ENCODE peak calls at places on chromosomes 7 and 10, in nine cellular contexts. One of them, this sample, is unnamed.

GRCh38 chr10:29277296-29277695 is 11.6 kb upstream of the LYZL1 start:
- DNase-seq in HCT116: no peak
- DNase-seq in cardiac fibroblast: no peak
- DNase-seq in AG09309: no peak
- DNase-seq in tibial artery: no peak
- DNase-seq in A549: no peak
- DNase-seq in GM23338: no peak
- DNase-seq in fibroblast of mammary gland: no peak
- DNase-seq in Peyer's patch: no peak
- DNase-seq in this sample: no peak

GRCh38 chr7:80922254-80923049 is 3.6 kb upstream of the SEMA3C start:
- DNase-seq in AG09309: no peak
- DNase-seq in HCT116: no peak
- DNase-seq in cardiac fibroblast: no peak
- DNase-seq in A549: no peak
- DNase-seq in fibroblast of mammary gland: no peak
- DNase-seq in Peyer's patch: no peak
- DNase-seq in GM23338: no peak
- DNase-seq in tibial artery: no peak
- DNase-seq in this sample: no peak

GRCh38 chr10:78634835-78635234 is 433.9 kb upstream of the ZMIZ1 start:
- DNase-seq in AG09309: no peak
- DNase-seq in HCT116: no peak
- DNase-seq in GM23338: no peak
- DNase-seq in fibroblast of mammary gland: no peak
- DNase-seq in A549: no peak
- DNase-seq in tibial artery: no peak
- DNase-seq in Peyer's patch: no peak
- DNase-seq in cardiac fibroblast: no peak
- DNase-seq in this sample: peak; percentile 28

GRCh38 chr10:102631525-102632393 is 12.5 kb upstream of the TRIM8 start:
- DNase-seq in tibial artery: no peak
- DNase-seq in GM23338: no peak
- DNase-seq in fibroblast of mammary gland: no peak
- DNase-seq in HCT116: no peak
- DNase-seq in cardiac fibroblast: no peak
- DNase-seq in Peyer's patch: no peak
- DNase-seq in AG09309: no peak
- DNase-seq in A549: no peak
- DNase-seq in this sample: no peak

GRCh38 chr7:73738220-73738611 is 386 bp downstream of the ABHD11 start:
- DNase-seq in fibroblast of mammary gland: peak; percentile 35
- DNase-seq in tibial artery: peak; percentile 77
- DNase-seq in cardiac fibroblast: peak; percentile 54
- DNase-seq in Peyer's patch: peak; percentile 84
- DNase-seq in A549: peak; percentile 65
- DNase-seq in HCT116: no peak
- DNase-seq in GM23338: peak; percentile 78
- DNase-seq in AG09309: no peak
- DNase-seq in this sample: peak; percentile 50

GRCh38 chr10:43000651-43001426 is 76.0 kb upstream of the RET start:
- DNase-seq in cardiac fibroblast: no peak
- DNase-seq in A549: no peak
- DNase-seq in AG09309: no peak
- DNase-seq in GM23338: no peak
- DNase-seq in HCT116: no peak
- DNase-seq in fibroblast of mammary gland: no peak
- DNase-seq in Peyer's patch: peak; percentile 30
- DNase-seq in tibial artery: peak; percentile 54
- DNase-seq in this sample: no peak

GRCh38 chr7:117020605-117021002 is 67.3 kb downstream of the ST7 start:
- DNase-seq in AG09309: no peak
- DNase-seq in Peyer's patch: no peak
- DNase-seq in fibroblast of mammary gland: no peak
- DNase-seq in HCT116: no peak
- DNase-seq in tibial artery: no peak
- DNase-seq in GM23338: peak; percentile 5
- DNase-seq in cardiac fibroblast: no peak
- DNase-seq in A549: no peak
- DNase-seq in this sample: no peak

GRCh38 chr7:105046414-105046813 is 32.4 kb downstream of the KMT2E start:
- DNase-seq in GM23338: no peak
- DNase-seq in cardiac fibroblast: peak; percentile 73
- DNase-seq in A549: no peak
- DNase-seq in AG09309: peak; percentile 16
- DNase-seq in tibial artery: no peak
- DNase-seq in HCT116: no peak
- DNase-seq in fibroblast of mammary gland: peak; percentile 49
- DNase-seq in Peyer's patch: no peak
- DNase-seq in this sample: peak; percentile 51

GRCh38 chr10:48612241-48612943 is 7.5 kb upstream of the ARHGAP22 start:
- DNase-seq in fibroblast of mammary gland: no peak
- DNase-seq in cardiac fibroblast: peak; percentile 22
- DNase-seq in A549: no peak
- DNase-seq in tibial artery: peak; percentile 39
- DNase-seq in AG09309: no peak
- DNase-seq in HCT116: no peak
- DNase-seq in Peyer's patch: no peak
- DNase-seq in GM23338: no peak
- DNase-seq in this sample: peak; percentile 55

GRCh38 chr10:78549536-78549935 is 515.9 kb downstream of the RPS24 start:
- DNase-seq in cardiac fibroblast: no peak
- DNase-seq in A549: no peak
- DNase-seq in tibial artery: no peak
- DNase-seq in Peyer's patch: peak; percentile 21
- DNase-seq in HCT116: no peak
- DNase-seq in GM23338: no peak
- DNase-seq in fibroblast of mammary gland: no peak
- DNase-seq in AG09309: no peak
- DNase-seq in this sample: no peak

GRCh38 chr7:142811154-142811737 is 40.5 kb downstream of the PRSS2 start:
- DNase-seq in tibial artery: no peak
- DNase-seq in Peyer's patch: no peak
- DNase-seq in A549: peak; percentile 51
- DNase-seq in GM23338: peak; percentile 93
- DNase-seq in HCT116: peak; percentile 39
- DNase-seq in cardiac fibroblast: peak; percentile 72
- DNase-seq in AG09309: peak; percentile 7
- DNase-seq in fibroblast of mammary gland: peak; percentile 65
- DNase-seq in this sample: peak; percentile 65

GRCh38 chr7:138584283-138584682 is 116.9 kb downstream of the SVOPL start:
- DNase-seq in HCT116: no peak
- DNase-seq in GM23338: no peak
- DNase-seq in AG09309: no peak
- DNase-seq in A549: no peak
- DNase-seq in fibroblast of mammary gland: peak; percentile 5
- DNase-seq in cardiac fibroblast: peak; percentile 10
- DNase-seq in tibial artery: no peak
- DNase-seq in Peyer's patch: no peak
- DNase-seq in this sample: no peak

GRCh38 chr10:110413903-110414562 is 83.7 kb upstream of the DUSP5 start:
- DNase-seq in AG09309: no peak
- DNase-seq in GM23338: no peak
- DNase-seq in A549: peak; percentile 51
- DNase-seq in cardiac fibroblast: peak; percentile 46
- DNase-seq in Peyer's patch: no peak
- DNase-seq in HCT116: no peak
- DNase-seq in tibial artery: no peak
- DNase-seq in fibroblast of mammary gland: no peak
- DNase-seq in this sample: no peak

GRCh38 chr7:139695616-139696015 is 82.2 kb downstream of the HIPK2 start:
- DNase-seq in fibroblast of mammary gland: peak; percentile 68
- DNase-seq in cardiac fibroblast: no peak
- DNase-seq in GM23338: no peak
- DNase-seq in Peyer's patch: no peak
- DNase-seq in tibial artery: no peak
- DNase-seq in AG09309: no peak
- DNase-seq in A549: no peak
- DNase-seq in HCT116: no peak
- DNase-seq in this sample: no peak

DNA sequence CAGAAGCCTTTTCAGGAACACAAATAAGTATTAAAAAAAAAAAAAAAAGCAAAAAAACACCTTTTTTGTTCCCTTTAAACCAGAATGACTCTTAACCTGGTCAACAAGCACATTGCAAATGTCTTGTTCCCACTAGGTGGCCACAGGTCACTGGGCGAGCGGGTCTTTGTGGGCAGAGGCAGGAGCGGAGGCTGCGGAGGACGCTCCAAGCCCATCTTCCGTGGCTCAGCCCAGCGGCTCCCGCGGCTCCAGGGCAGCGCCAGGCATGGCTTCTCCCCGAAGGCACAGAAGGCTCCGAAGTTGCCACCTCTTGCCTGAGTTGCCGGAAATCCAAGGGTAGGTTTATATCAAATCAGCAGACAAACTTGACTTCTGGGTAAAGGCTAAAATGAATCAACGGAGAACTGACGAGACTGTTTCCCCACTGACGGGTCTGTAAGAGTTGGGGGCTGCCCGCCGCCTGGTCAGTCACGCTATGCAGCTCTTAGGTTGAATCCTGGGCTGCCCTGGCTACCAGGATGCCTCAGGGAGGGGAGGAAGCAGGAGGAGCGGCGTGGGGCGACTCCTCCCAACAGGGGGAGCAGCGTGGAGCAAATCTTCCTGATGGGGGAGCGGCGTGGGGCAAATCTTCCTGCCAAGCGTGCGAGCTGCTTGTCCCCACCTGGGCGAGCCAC is 144.5 kb downstream of the PTPRN2 start:
- DNase-seq in AG09309: no peak
- DNase-seq in HCT116: no peak
- DNase-seq in fibroblast of mammary gland: no peak
- DNase-seq in GM23338: peak; percentile 43
- DNase-seq in tibial artery: peak; percentile 48
- DNase-seq in cardiac fibroblast: no peak
- DNase-seq in A549: no peak
- DNase-seq in Peyer's patch: no peak
- DNase-seq in this sample: no peak
- TF ChIP-seq CTCF in AG09309: no peak
- TF ChIP-seq CTCF in HCT116: peak; percentile 11
- TF ChIP-seq CTCF in fibroblast of mammary gland: no peak
- TF ChIP-seq CTCF in GM23338: peak; percentile 66
- TF ChIP-seq CTCF in tibial artery: no peak
- TF ChIP-seq CTCF in cardiac fibroblast: no peak
- TF ChIP-seq CTCF in A549: no peak
- TF ChIP-seq CTCF in Peyer's patch: no peak
- TF ChIP-seq CTCF in this sample: no peak

GRCh38 chr10:133236411-133237240 is 1.0 kb upstream of the VENTX start:
- DNase-seq in cardiac fibroblast: no peak
- DNase-seq in GM23338: peak; percentile 60
- DNase-seq in A549: no peak
- DNase-seq in fibroblast of mammary gland: no peak
- DNase-seq in Peyer's patch: no peak
- DNase-seq in tibial artery: no peak
- DNase-seq in HCT116: no peak
- DNase-seq in AG09309: no peak
- DNase-seq in this sample: no peak
- H3K4me3 ChIP-seq in cardiac fibroblast: no peak overlapping the region
- H3K4me3 ChIP-seq in GM23338: peak overlapping the region; percentile 66
- H3K4me3 ChIP-seq in A549: peak overlapping the region; percentile 28
- H3K4me3 ChIP-seq in fibroblast of mammary gland: no peak overlapping the region
- H3K4me3 ChIP-seq in Peyer's patch: peak overlapping the region; percentile 31
- H3K4me3 ChIP-seq in tibial artery: peak overlapping the region; percentile 32
- H3K4me3 ChIP-seq in HCT116: no peak overlapping the region
- H3K4me3 ChIP-seq in AG09309: no peak overlapping the region
- H3K4me3 ChIP-seq in this sample: no peak overlapping the region

DNA sequence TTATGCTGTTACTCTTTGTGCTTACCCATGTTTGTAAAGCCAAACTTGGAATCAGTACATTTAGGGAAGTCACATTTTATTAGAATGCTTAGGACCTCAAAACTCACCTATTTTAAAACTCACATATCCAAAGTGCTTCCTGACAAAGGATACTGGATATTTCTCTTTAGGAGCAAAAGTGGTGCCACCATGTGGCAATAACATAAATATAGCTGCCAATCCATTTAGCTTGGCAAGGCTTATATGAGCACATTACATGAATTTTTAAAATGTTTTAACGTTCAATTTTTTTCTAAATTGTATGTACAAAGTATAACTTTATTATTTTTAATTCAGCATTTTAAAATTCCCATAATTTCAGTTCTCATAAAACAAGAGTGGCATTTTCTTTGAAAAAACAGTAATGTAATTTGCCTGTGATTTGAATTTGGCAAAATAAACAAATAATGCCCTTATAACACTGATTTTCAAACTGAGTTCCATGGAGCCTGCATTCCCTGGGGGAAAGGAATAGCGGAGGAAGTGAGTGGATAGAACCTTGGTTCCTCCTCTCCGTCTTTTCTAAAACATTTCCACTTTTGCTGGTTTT is 75.4 kb downstream of the HDAC9 start:
- DNase-seq in HCT116: peak; percentile 31
- DNase-seq in A549: peak; percentile 40
- DNase-seq in AG09309: peak; percentile 29
- DNase-seq in tibial artery: no peak
- DNase-seq in Peyer's patch: no peak
- DNase-seq in cardiac fibroblast: peak; percentile 79
- DNase-seq in fibroblast of mammary gland: peak; percentile 65
- DNase-seq in GM23338: peak; percentile 44
- DNase-seq in this sample: peak; percentile 71
- TF ChIP-seq CTCF in HCT116: peak; percentile 68
- TF ChIP-seq CTCF in A549: peak; percentile 52
- TF ChIP-seq CTCF in AG09309: peak; percentile 52
- TF ChIP-seq CTCF in tibial artery: peak; percentile 46
- TF ChIP-seq CTCF in Peyer's patch: peak; percentile 46
- TF ChIP-seq CTCF in cardiac fibroblast: peak; percentile 38
- TF ChIP-seq CTCF in fibroblast of mammary gland: peak; percentile 56
- TF ChIP-seq CTCF in GM23338: peak; percentile 60
- TF ChIP-seq CTCF in this sample: peak; percentile 51

GRCh38 chr10:44313706-44314307 is 71.1 kb downstream of the CXCL12 start:
- DNase-seq in tibial artery: no peak
- DNase-seq in HCT116: no peak
- DNase-seq in AG09309: no peak
- DNase-seq in fibroblast of mammary gland: no peak
- DNase-seq in Peyer's patch: no peak
- DNase-seq in cardiac fibroblast: no peak
- DNase-seq in A549: no peak
- DNase-seq in GM23338: no peak
- DNase-seq in this sample: no peak

GRCh38 chr10:44314802-44315460 is 70.0 kb downstream of the CXCL12 start:
- DNase-seq in GM23338: no peak
- DNase-seq in tibial artery: no peak
- DNase-seq in AG09309: no peak
- DNase-seq in cardiac fibroblast: no peak
- DNase-seq in fibroblast of mammary gland: no peak
- DNase-seq in Peyer's patch: no peak
- DNase-seq in HCT116: no peak
- DNase-seq in A549: no peak
- DNase-seq in this sample: no peak

GRCh38 chr10:44316922-44317215 is 68.0 kb downstream of the CXCL12 start:
- DNase-seq in Peyer's patch: no peak
- DNase-seq in AG09309: no peak
- DNase-seq in HCT116: no peak
- DNase-seq in GM23338: no peak
- DNase-seq in fibroblast of mammary gland: no peak
- DNase-seq in A549: no peak
- DNase-seq in tibial artery: no peak
- DNase-seq in cardiac fibroblast: no peak
- DNase-seq in this sample: no peak

GRCh38 chr10:44317856-44318255 is 67.0 kb downstream of the CXCL12 start:
- DNase-seq in A549: no peak
- DNase-seq in tibial artery: no peak
- DNase-seq in cardiac fibroblast: no peak
- DNase-seq in AG09309: no peak
- DNase-seq in Peyer's patch: no peak
- DNase-seq in fibroblast of mammary gland: no peak
- DNase-seq in GM23338: no peak
- DNase-seq in HCT116: no peak
- DNase-seq in this sample: no peak

GRCh38 chr10:44316187-44316921 is 68.5 kb downstream of the CXCL12 start:
- DNase-seq in fibroblast of mammary gland: peak; percentile 10
- DNase-seq in tibial artery: no peak
- DNase-seq in HCT116: peak; percentile 75
- DNase-seq in A549: peak; percentile 23
- DNase-seq in cardiac fibroblast: peak; percentile 15
- DNase-seq in GM23338: peak; percentile 88
- DNase-seq in AG09309: no peak
- DNase-seq in Peyer's patch: no peak
- DNase-seq in this sample: no peak
- H3K4me3 ChIP-seq in fibroblast of mammary gland: no peak overlapping the region
- H3K4me3 ChIP-seq in tibial artery: no peak overlapping the region
- H3K4me3 ChIP-seq in HCT116: no peak overlapping the region
- H3K4me3 ChIP-seq in A549: no peak overlapping the region
- H3K4me3 ChIP-seq in cardiac fibroblast: no peak overlapping the region
- H3K4me3 ChIP-seq in GM23338: no peak overlapping the region
- H3K4me3 ChIP-seq in AG09309: no peak overlapping the region
- H3K4me3 ChIP-seq in Peyer's patch: no peak overlapping the region
- H3K4me3 ChIP-seq in this sample: no peak overlapping the region